ENCODE peak calls at places on chromosome 2, in six cellular contexts. E is K562, A is GM12878, O is H1, M is SK-N-SH, U is HepG2. P is an unnamed sample.

GRCh38 chr2:102806250-102806837 is 44.5 kb downstream of the TMEM182 start:
- DNase-seq in E (peak), A (no peak), O (peak), M (peak), U (peak), P (peak)

GRCh38 chr2:231386446-231386845 is 9.1 kb upstream of the B3GNT7 start:
- DNase-seq in E (no peak), A (no peak), O (no peak), M (no peak), U (no peak), P (no peak)

GRCh38 chr2:210635257-210635656 is 78.9 kb downstream of the CPS1 start:
- DNase-seq in E (no peak), A (no peak), O (no peak), M (no peak), U (no peak), P (no peak)

GRCh38 chr2:198053173-198053572 is 248.8 kb downstream of the PLCL1 start:
- DNase-seq in E (no peak), A (no peak), O (no peak), M (no peak), U (no peak), P (no peak)

GRCh38 chr2:237674731-237675276 is 47.4 kb downstream of the LRRFIP1 start:
- DNase-seq in E (peak), A (peak), O (no peak), M (peak), U (peak), P (no peak)

GRCh38 chr2:145190031-145190703 is 670.2 kb upstream of the ZEB2 start:
- DNase-seq in E (peak), A (no peak), O (no peak), M (no peak), U (no peak), P (no peak)

GRCh38 chr2:37472959-37473358 is 128.5 kb downstream of the QPCT start:
- DNase-seq in E (no peak), A (no peak), O (no peak), M (no peak), U (no peak), P (no peak)

GRCh38 chr2:8623958-8624591 is 57.8 kb upstream of the ID2 start:
- DNase-seq in E (no peak), A (no peak), O (no peak), M (peak), U (no peak), P (no peak)

GRCh38 chr2:239035361-239035814 is 187.5 kb downstream of the TWIST2 start:
- DNase-seq in E (peak), A (no peak), O (no peak), M (peak), U (no peak), P (peak)

GRCh38 chr2:218194880-218195279 is 22.1 kb upstream of the ARPC2 start:
- DNase-seq in E (no peak), A (no peak), O (no peak), M (no peak), U (no peak), P (no peak)

GRCh38 chr2:100236166-100236565 is 86.1 kb downstream of the LONRF2 start:
- DNase-seq in E (no peak), A (no peak), O (no peak), M (no peak), U (no peak), P (no peak)

GRCh38 chr2:232888839-232889529 is 18.9 kb downstream of the SNORC start:
- DNase-seq in E (no peak), A (no peak), O (no peak), M (no peak), U (no peak), P (no peak)

DNA sequence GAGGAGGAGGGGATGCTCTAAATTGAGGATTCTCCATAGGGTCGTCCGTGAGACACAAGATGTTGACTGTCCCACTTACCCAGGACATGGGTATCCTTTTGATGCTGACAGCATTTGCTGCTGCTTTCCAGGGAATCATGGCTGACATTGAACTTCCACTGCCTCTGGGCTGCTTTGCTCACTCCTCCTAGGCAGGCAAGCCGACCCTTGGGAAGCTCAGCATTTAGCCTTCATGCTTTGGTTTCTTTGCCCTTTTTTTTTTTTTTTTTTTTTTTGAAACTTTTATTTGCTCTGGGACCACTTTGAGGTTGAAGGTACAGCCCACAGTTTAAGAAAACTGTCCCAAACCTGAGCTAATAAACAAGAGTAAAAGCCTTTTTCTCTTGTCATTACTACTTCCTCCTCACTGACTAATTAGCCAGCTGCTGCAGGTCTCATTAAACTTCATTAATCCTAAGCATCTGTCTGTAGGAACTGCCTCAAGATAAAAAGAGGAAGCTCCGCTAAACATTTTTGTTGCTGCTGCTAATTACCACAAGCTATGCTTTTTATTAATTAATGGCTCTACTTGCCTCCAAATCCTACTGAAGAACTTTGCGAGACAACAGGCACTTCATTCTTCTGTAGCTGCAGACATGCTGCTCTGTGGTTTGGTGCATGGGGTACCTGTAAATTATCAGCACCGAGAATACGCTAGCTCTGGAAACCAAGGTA is 125.4 kb downstream of the SPTBN1 start:
- DNase-seq in E (no peak), A (peak), O (no peak), M (no peak), U (no peak), P (no peak)
- H3K4me3 ChIP-seq in E (no peak), A (peak), O (no peak), M (no peak), U (no peak), P (no peak)

GRCh38 chr2:196201229-196201998 is 30.0 kb upstream of the STK17B start:
- DNase-seq in E (no peak), A (no peak), O (no peak), M (no peak), U (no peak), P (no peak)
- H2AFZ ChIP-seq in E (peak), A (peak), O (no peak), M (no peak), U (no peak), P (no peak)

GRCh38 chr2:52383541-52383940 is 1351.6 kb upstream of the NRXN1 start:
- DNase-seq in E (no peak), A (no peak), O (no peak), M (no peak), U (no peak), P (no peak)

GRCh38 chr2:52387937-52388590 is 1356.1 kb upstream of the NRXN1 start:
- DNase-seq in E (no peak), A (no peak), O (no peak), M (no peak), U (no peak), P (no peak)

GRCh38 chr2:52390651-52391050 is 1358.7 kb upstream of the NRXN1 start:
- DNase-seq in E (no peak), A (no peak), O (no peak), M (no peak), U (no peak), P (no peak)

GRCh38 chr2:52391576-52391975 is 1359.6 kb upstream of the NRXN1 start:
- DNase-seq in E (no peak), A (no peak), O (no peak), M (no peak), U (no peak), P (no peak)

GRCh38 chr2:52386433-52386832 is 1354.5 kb upstream of the NRXN1 start:
- DNase-seq in E (no peak), A (no peak), O (no peak), M (no peak), U (no peak), P (no peak)
- TF ChIP-seq JUND in E (no peak), A (no peak), O (no peak), M (no peak), U (no peak), P (no peak)

DNA sequence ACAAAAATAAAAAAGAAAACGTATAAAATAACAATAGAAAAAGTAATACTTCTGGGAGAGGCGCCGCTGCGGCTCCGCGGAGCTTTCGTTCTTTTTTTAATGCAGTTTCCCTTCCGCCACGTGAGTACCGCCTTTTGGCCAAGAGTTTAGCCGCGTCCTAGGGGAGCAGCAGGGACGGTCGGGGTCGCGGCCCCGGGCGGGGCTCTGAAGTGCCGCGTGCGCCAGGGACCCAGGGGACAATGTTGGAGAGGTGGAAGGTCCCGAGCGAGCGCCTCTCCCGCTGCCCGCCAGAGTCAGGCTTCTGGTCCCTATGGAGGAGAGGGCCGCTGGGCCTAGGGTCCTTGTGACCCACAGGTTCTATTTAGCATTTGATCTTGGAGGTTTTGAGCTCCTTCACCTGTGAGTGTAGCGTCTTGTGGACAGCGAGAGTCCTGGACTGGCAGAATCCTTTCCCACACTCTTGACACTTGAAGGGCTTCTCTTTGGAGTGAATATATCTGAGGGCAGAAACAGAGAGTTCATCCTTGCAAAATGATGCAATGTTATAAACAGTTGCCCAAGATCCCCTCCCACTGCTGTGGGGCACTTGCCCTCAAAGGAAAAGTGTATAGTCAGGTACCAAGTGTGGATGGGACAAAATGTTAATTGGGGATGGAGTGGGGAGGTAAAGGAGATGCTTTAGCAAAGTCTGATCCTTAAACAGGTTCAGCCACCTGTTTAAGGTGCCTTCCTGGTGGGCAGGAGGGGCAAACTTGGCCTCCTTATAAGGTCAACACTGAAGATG is 6.3 kb downstream of the OSR1 start:
- DNase-seq in E (no peak), A (no peak), O (no peak), M (peak), U (no peak), P (no peak)
- H3K4me3 ChIP-seq in E (no peak), A (no peak), O (peak), M (no peak), U (no peak), P (no peak)

GRCh38 chr2:202102425-202103005 is 29.5 kb downstream of the KIAA2012 start:
- DNase-seq in E (no peak), A (no peak), O (no peak), M (peak), U (no peak), P (no peak)
- H2AFZ ChIP-seq in E (no peak), A (no peak), O (no peak), M (no peak), U (no peak), P (no peak)